ENCODE peak calls at places on chromosomes 16 and 17, in eight cellular contexts. T is GM23248, M is transverse colon, B is fibroblast of lung, R is heart right ventricle, Q is hepatocyte, I is H7, H is HepG2. S is an unnamed sample. For H3K36me3, the result is how much of the 10 kb centered on the place peaks cover.

GRCh38 chr17:37848690-37849616 is 75.3 kb upstream of the TBC1D3K start:
- DNase-seq in Q (peak), M (no peak), T (peak), I (no peak), B (peak), H (no peak), R (no peak), S (peak)

GRCh38 chr16:86566601-86566965 is at the start of gene FOXC2:
- DNase-seq in I (peak), T (peak), B (peak), M (peak), R (peak), H (no peak), Q (peak), S (peak)

GRCh38 chr17:13784466-13784865 is 182.7 kb upstream of the HS3ST3A1 start:
- DNase-seq in H (no peak), M (no peak), Q (no peak), R (no peak), B (no peak), T (no peak), I (no peak), S (no peak)

GRCh38 chr17:48241131-48241591 is 133.6 kb downstream of the SNX11 start:
- DNase-seq in I (no peak), R (peak), T (peak), H (no peak), Q (peak), B (peak), M (no peak), S (peak)

GRCh38 chr16:29825145-29826044 is 5.1 kb downstream of the MVP start:
- DNase-seq in Q (no peak), I (no peak), H (no peak), B (peak), M (peak), R (peak), T (peak), S (peak)

GRCh38 chr17:63911041-63911635 is at the start of gene CSHL1:
- DNase-seq in T (no peak), M (no peak), H (no peak), I (no peak), B (no peak), Q (no peak), R (no peak), S (no peak)

GRCh38 chr16:6157806-6158205 is 1060.2 kb upstream of the EEF2KMT start:
- DNase-seq in T (no peak), M (no peak), Q (no peak), I (no peak), R (no peak), H (no peak), B (no peak), S (no peak)

GRCh38 chr17:46818319-46818928 is at the start of gene WNT3:
- DNase-seq in M (peak), Q (no peak), H (no peak), T (no peak), B (no peak), R (no peak), I (peak), S (no peak)

GRCh38 chr16:51113254-51114125 is 37.6 kb downstream of the SALL1 start:
- DNase-seq in M (no peak), Q (no peak), B (no peak), T (no peak), H (no peak), R (no peak), I (peak), S (no peak)

GRCh38 chr17:78347453-78347852 is 12.4 kb downstream of the SOCS3 start:
- DNase-seq in H (no peak), I (no peak), R (no peak), Q (no peak), B (no peak), T (no peak), M (no peak), S (no peak)

GRCh38 chr17:66952031-66952524 is 12.4 kb upstream of the CACNG4 start:
- DNase-seq in M (peak), H (peak), Q (peak), I (no peak), R (no peak), T (peak), B (peak), S (peak)

GRCh38 chr16:23624092-23624491 is 17.0 kb downstream of the PALB2 start:
- DNase-seq in T (no peak), R (no peak), H (no peak), I (no peak), B (no peak), M (no peak), Q (no peak), S (no peak)
- H3K36me3 ChIP-seq in T (half or more), R (under half), H (half or more), I (under half), B (under half), M (under half), Q (under half), S (under half)

GRCh38 chr16:74497761-74498160 is 76.5 kb upstream of the CLEC18B start:
- DNase-seq in M (no peak), H (no peak), R (no peak), T (no peak), I (no peak), B (no peak), Q (no peak), S (no peak)
- H3K36me3 ChIP-seq in M (under half), H (under half), R (under half), T (under half), I (under half), B (under half), Q (under half), S (under half)

GRCh38 chr16:30966033-30966619 is 8.6 kb downstream of the SETD1A start:
- DNase-seq in T (no peak), R (no peak), B (no peak), I (no peak), Q (no peak), H (no peak), M (no peak), S (no peak)
- H3K36me3 ChIP-seq in T (under half), R (half or more), B (under half), I (half or more), Q (under half), H (half or more), M (under half), S (under half)

GRCh38 chr17:82582208-82582607 is 62.7 kb downstream of the FOXK2 start:
- DNase-seq in T (peak), H (no peak), R (no peak), M (no peak), B (peak), I (peak), Q (no peak), S (no peak)

GRCh38 chr17:82587234-82588086 is 60.8 kb downstream of the WDR45B start:
- DNase-seq in M (no peak), T (no peak), H (no peak), B (no peak), Q (no peak), I (peak), R (no peak), S (no peak)

GRCh38 chr17:82586576-82587233 is 61.5 kb downstream of the WDR45B start:
- DNase-seq in B (no peak), M (no peak), R (no peak), I (no peak), Q (no peak), H (no peak), T (no peak), S (no peak)

GRCh38 chr17:82582709-82583108 is 63.2 kb downstream of the FOXK2 start:
- DNase-seq in B (no peak), R (no peak), T (no peak), I (peak), Q (no peak), H (no peak), M (no peak), S (no peak)

DNA sequence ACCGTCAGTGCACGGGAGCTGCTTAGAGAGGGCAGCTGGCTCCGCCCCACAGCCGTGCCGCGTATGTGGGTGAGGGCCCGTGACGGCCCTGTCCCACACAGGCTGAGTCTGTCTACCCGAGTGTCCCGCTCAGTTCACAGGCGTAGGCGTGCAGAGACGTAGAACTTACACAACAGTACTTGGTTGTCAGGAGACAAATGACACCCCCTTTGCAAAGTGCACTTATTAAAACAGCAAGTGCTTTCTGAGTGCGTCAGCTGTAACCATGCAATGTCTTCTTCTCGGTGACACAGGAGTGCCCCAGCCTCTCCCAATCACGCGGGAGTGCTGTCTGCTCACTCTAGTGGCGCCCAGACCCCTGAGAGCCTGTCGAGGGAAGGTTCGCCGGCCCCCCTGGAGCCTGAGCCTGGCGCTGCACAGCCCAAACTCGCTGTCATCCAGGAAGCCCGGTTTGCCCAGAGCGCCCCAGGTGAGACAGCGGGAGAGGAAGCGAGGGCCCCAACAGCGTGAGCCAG is 64.2 kb downstream of the FOXK2 start:
- DNase-seq in I (peak), R (no peak), B (no peak), Q (no peak), M (no peak), H (no peak), T (no peak), S (no peak)
- H3K36me3 ChIP-seq in I (under half), R (under half), B (under half), Q (under half), M (under half), H (half or more), T (under half), S (under half)

GRCh38 chr17:17171186-17171585 is 34.9 kb downstream of the PLD6 start:
- DNase-seq in T (no peak), M (no peak), I (no peak), Q (no peak), H (no peak), R (no peak), B (no peak), S (no peak)
- H3K36me3 ChIP-seq in T (under half), M (under half), I (under half), Q (under half), H (half or more), R (half or more), B (under half), S (under half)

DNA sequence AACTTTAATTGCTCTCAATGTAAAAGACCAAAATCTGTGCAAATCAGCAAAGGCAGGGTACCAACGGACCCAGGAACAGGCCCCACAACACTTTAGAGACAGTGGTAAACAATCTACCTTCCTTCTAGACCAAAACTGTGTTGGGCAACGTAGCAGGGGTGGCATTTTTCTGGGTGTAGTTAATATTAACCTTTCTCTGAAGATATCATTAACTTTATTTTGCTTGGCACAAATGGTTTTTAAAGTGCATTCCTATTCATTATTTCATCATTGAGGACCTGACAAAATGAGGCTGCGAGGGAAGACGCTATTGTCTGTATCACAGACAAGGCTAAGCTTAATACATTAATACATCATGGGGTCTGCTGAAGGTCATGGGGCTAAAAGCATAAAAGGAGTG is 37.9 kb upstream of the TRAP1 start:
- DNase-seq in H (no peak), B (peak), I (no peak), R (no peak), Q (no peak), T (no peak), M (no peak), S (no peak)
- H3K36me3 ChIP-seq in H (half or more), B (under half), I (under half), R (under half), Q (under half), T (under half), M (under half), S (under half)

GRCh38 chr16:11131706-11132105 is 124.3 kb downstream of the SOCS1 start:
- DNase-seq in R (peak), T (no peak), M (no peak), H (no peak), I (no peak), B (no peak), Q (no peak), S (no peak)
- H3K36me3 ChIP-seq in R (under half), T (under half), M (under half), H (under half), I (under half), B (under half), Q (under half), S (under half)

S was measured in small intestine.